ENCODE peak calls at places on chromosomes 6 and 20, in ten cellular contexts. Y is IMR-90, F is fibroblast of the aortic adventitia, W is cardiac muscle cell, E is adrenal gland, K is H1, C is A673, V is spleen, H is tibial artery, S is left ventricle myocardium inferior. Z is an unnamed sample.

GRCh38 chr6:123841067-123841896 is 37.6 kb downstream of the NKAIN2 start:
- DNase-seq in F (no peak), V (no peak), W (no peak), Y (no peak), C (no peak), H (no peak), E (no peak), S (no peak), K (no peak), Z (no peak)

GRCh38 chr20:38579921-38580320 is 1.1 kb upstream of the ADIG start:
- DNase-seq in F (no peak), Y (no peak), H (no peak), E (no peak), S (no peak), C (no peak), K (no peak), W (no peak), V (no peak), Z (no peak)

GRCh38 chr6:11294263-11294662 is 61.8 kb upstream of the NEDD9 start:
- DNase-seq in W (no peak), S (no peak), C (no peak), F (no peak), V (no peak), H (no peak), E (no peak), Y (no peak), K (no peak), Z (no peak)

GRCh38 chr6:21082091-21082490 is 511.5 kb upstream of the SOX4 start:
- DNase-seq in W (no peak), C (no peak), H (no peak), K (no peak), F (peak), S (no peak), E (no peak), V (no peak), Y (no peak), Z (no peak)

GRCh38 chr20:25148181-25148981 is 47.1 kb upstream of the ENTPD6 start:
- DNase-seq in V (peak), E (peak), H (peak), K (no peak), Y (peak), W (peak), S (peak), F (peak), C (peak), Z (no peak)

GRCh38 chr6:112802154-112802553 is 455.0 kb downstream of the RFPL4B start:
- DNase-seq in E (no peak), W (peak), C (peak), Y (peak), K (no peak), S (no peak), H (no peak), V (no peak), F (peak), Z (peak)

GRCh38 chr20:43507150-43508080 is at the start of gene L3MBTL1:
- DNase-seq in H (no peak), K (no peak), V (peak), S (peak), E (peak), C (peak), F (peak), Y (peak), W (peak), Z (no peak)

GRCh38 chr20:50735813-50736212 is 4.4 kb downstream of the PARD6B start:
- DNase-seq in V (no peak), Y (no peak), H (no peak), S (no peak), E (no peak), C (no peak), K (no peak), F (no peak), W (no peak), Z (no peak)

GRCh38 chr6:157217198-157217893 is 106.0 kb downstream of the TMEM242 start:
- DNase-seq in K (no peak), H (no peak), F (no peak), C (no peak), Y (no peak), V (no peak), W (no peak), E (no peak), S (no peak), Z (no peak)

GRCh38 chr6:70151616-70152015 is 151.3 kb downstream of the COL9A1 start:
- DNase-seq in W (no peak), E (no peak), K (no peak), V (no peak), S (no peak), Y (no peak), H (no peak), C (no peak), F (no peak), Z (no peak)

GRCh38 chr6:35058827-35059522 is 82.2 kb downstream of the TCP11 start:
- DNase-seq in C (no peak), W (no peak), K (no peak), H (no peak), V (peak), F (no peak), S (no peak), Y (no peak), E (no peak), Z (no peak)

GRCh38 chr20:38308047-38308438 is 4.1 kb downstream of the BPI start:
- DNase-seq in E (no peak), K (no peak), S (no peak), H (no peak), F (no peak), V (no peak), Y (peak), C (no peak), W (peak), Z (no peak)

GRCh38 chr6:138410048-138410735 is 6.2 kb downstream of the HEBP2 start:
- DNase-seq in W (peak), K (no peak), Y (peak), V (no peak), E (peak), F (peak), S (no peak), C (no peak), H (no peak), Z (peak)

GRCh38 chr6:77463881-77464867 is 883 bp upstream of the HTR1B start:
- DNase-seq in F (no peak), C (no peak), V (no peak), E (no peak), W (no peak), S (no peak), H (no peak), K (no peak), Y (no peak), Z (no peak)

GRCh38 chr6:168648240-168648639 is 207.3 kb downstream of the SMOC2 start:
- DNase-seq in S (no peak), E (no peak), C (peak), K (no peak), V (no peak), F (no peak), H (no peak), W (no peak), Y (no peak), Z (no peak)

GRCh38 chr20:12166053-12166717 is 248.5 kb downstream of the BTBD3 start:
- DNase-seq in F (peak), W (peak), S (peak), E (peak), C (peak), Y (peak), K (no peak), H (no peak), V (no peak), Z (peak)

GRCh38 chr6:27810768-27811298 is 101.4 kb downstream of the OR2B2 start:
- DNase-seq in C (no peak), F (no peak), H (no peak), K (no peak), E (no peak), V (no peak), Y (no peak), S (no peak), W (no peak), Z (no peak)
- H3K4me3 ChIP-seq in C (peak), F (peak), H (peak), K (peak), E (no peak), V (no peak), Y (peak), S (peak), W (peak), Z (peak)

DNA sequence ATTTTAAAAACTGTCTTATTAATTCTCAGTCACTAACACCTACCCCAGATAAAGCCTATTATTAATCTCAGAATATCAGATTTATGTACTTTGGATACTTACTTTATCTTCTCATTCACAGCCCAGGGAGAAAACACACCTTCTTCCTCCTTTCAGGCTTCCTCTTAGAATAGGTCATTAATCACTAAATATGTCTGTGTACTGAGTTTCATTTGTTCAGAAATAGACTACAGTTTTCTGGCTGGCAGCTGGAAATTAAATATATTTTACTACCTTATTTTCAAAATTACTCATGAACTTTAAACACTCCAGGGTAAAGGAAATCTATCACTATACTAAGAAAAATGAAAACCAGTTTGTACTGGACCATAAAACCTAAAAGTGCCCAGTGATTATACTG is 147.7 kb upstream of the DST start:
- DNase-seq in F (no peak), W (no peak), E (no peak), S (no peak), K (no peak), H (no peak), Y (no peak), V (no peak), C (no peak), Z (no peak)
- H3K4me3 ChIP-seq in F (no peak), W (no peak), E (no peak), S (no peak), K (no peak), H (no peak), Y (no peak), V (no peak), C (no peak), Z (no peak)

DNA sequence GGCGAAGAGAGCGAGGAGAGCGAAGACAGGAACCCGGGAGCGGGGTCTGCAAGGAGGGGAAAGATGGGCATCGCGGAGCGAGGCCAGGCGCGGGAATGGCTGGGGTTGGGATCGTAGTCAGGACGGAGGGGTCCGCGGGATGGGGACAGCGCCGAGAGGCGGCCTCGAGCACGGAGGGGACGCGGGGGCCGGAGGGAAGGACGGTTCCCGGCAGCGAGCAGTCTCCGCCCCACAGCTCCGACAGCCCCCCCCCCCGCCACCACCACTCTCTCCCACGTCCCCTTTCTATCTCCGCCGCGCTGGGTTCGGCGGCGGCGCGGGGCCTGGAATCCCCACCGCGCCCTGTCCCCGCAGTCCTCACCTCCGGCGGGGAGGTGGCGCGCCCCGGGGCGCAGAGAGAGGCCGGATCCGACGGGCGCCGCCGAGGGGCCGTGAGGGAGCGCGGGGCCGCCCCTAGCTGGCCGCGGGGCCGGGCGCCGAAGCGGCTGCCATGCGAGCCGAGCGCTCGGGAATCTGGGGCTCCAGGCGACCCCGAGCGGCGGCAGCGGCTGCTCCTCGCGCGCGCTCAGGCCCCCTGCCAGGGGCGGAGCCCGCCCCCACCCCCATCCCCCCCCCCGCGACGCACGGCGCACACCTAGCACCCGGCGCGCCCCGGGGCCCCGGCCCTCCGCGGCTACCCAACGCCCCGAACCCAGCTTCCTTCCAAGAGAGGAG is at the start of gene DLK2:
- DNase-seq in E (no peak), C (peak), W (no peak), S (no peak), H (no peak), F (no peak), Y (no peak), K (no peak), V (peak), Z (no peak)
- H3K4me3 ChIP-seq in E (no peak), C (peak), W (peak), S (peak), H (peak), F (peak), Y (peak), K (peak), V (peak), Z (peak)

GRCh38 chr6:31586013-31586412 is at the start of gene LST1:
- DNase-seq in H (peak), V (no peak), F (no peak), C (no peak), E (no peak), Y (no peak), K (no peak), W (peak), S (no peak), Z (no peak)
- H3K4me3 ChIP-seq in H (no peak), V (no peak), F (no peak), C (no peak), E (no peak), Y (no peak), K (no peak), W (no peak), S (peak), Z (no peak)